ENCODE peak calls at places on chromosomes 5 and 9, in nine cellular contexts. F, D, U, B, S, G, E, Y and C are unnamed samples.

GRCh38 chr9:81759680-81760215 is 70.4 kb upstream of the TLE1 start:
- DNase-seq in F (peak), E (no peak), Y (peak), U (no peak), D (peak), B (peak), G (no peak), S (no peak), C (no peak)

GRCh38 chr9:127574089-127574921 is 37.8 kb upstream of the STXBP1 start:
- DNase-seq in D (peak), S (no peak), E (no peak), U (no peak), Y (no peak), B (no peak), G (no peak), F (no peak), C (no peak)

GRCh38 chr9:73810585-73811215 is 659.0 kb downstream of the ANXA1 start:
- DNase-seq in Y (no peak), U (no peak), E (no peak), F (no peak), B (no peak), S (no peak), D (no peak), G (no peak), C (no peak)

GRCh38 chr9:113581865-113582697 is 118.6 kb downstream of the RGS3 start:
- DNase-seq in F (no peak), G (peak), S (peak), B (peak), E (peak), D (no peak), Y (no peak), U (no peak), C (peak)

GRCh38 chr9:698276-698675 is 143.2 kb upstream of the DMRT1 start:
- DNase-seq in G (no peak), F (no peak), D (no peak), E (no peak), U (no peak), S (no peak), Y (no peak), B (peak), C (no peak)

GRCh38 chr5:106086352-106086751 is 1584.4 kb downstream of the EFNA5 start:
- DNase-seq in D (no peak), Y (no peak), E (no peak), F (no peak), S (no peak), G (no peak), B (no peak), U (no peak), C (no peak)

GRCh38 chr5:174733836-174734235 is 9.5 kb downstream of the MSX2 start:
- DNase-seq in B (no peak), D (no peak), E (no peak), F (no peak), U (no peak), S (no peak), G (no peak), Y (no peak), C (no peak)

GRCh38 chr5:131792900-131793299 is 3.9 kb downstream of the FNIP1 start:
- DNase-seq in G (no peak), E (no peak), S (no peak), F (no peak), U (no peak), D (no peak), B (no peak), Y (no peak), C (no peak)

GRCh38 chr5:94793113-94793815 is 174.8 kb downstream of the SLF1 start:
- DNase-seq in B (peak), S (no peak), E (no peak), U (no peak), F (no peak), D (no peak), Y (no peak), G (no peak), C (no peak)

GRCh38 chr5:7805379-7805778 is 45.6 kb downstream of the CFAP90 start:
- DNase-seq in U (no peak), E (no peak), D (no peak), S (no peak), G (no peak), F (no peak), Y (peak), B (no peak), C (no peak)

GRCh38 chr9:37036237-37037136 is 2.4 kb upstream of the PAX5 start:
- DNase-seq in S (peak), U (peak), B (no peak), D (peak), F (no peak), Y (no peak), G (peak), E (peak), C (no peak)

GRCh38 chr5:151155149-151155776 is 2.3 kb downstream of the ANXA6 start:
- DNase-seq in G (no peak), F (no peak), E (peak), U (no peak), D (no peak), B (no peak), S (no peak), Y (no peak), C (no peak)

GRCh38 chr5:151155777-151156731 is 1.5 kb downstream of the ANXA6 start:
- DNase-seq in Y (no peak), D (peak), E (peak), S (no peak), B (peak), G (peak), F (no peak), U (no peak), C (no peak)

GRCh38 chr5:151151793-151152192 is 5.8 kb downstream of the ANXA6 start:
- DNase-seq in F (no peak), B (no peak), D (no peak), S (no peak), U (no peak), E (no peak), G (no peak), Y (no peak), C (no peak)

GRCh38 chr5:151153300-151153699 is 4.3 kb downstream of the ANXA6 start:
- DNase-seq in G (no peak), Y (no peak), S (no peak), U (no peak), D (no peak), F (no peak), B (no peak), E (no peak), C (no peak)

GRCh38 chr5:151153766-151154272 is 3.8 kb downstream of the ANXA6 start:
- DNase-seq in Y (no peak), G (no peak), S (no peak), D (no peak), U (no peak), B (no peak), E (no peak), F (no peak), C (no peak)
- H3K27ac ChIP-seq in Y (no peak), G (no peak), S (no peak), D (peak), U (no peak), B (no peak), E (no peak), F (no peak), C (no peak)

GRCh38 chr9:133604214-133604613 is 5.0 kb downstream of the FAM163B start:
- DNase-seq in U (no peak), F (no peak), S (peak), E (no peak), D (no peak), Y (no peak), G (no peak), B (peak), C (no peak)
- H3K27ac ChIP-seq in U (no peak), F (no peak), S (no peak), E (no peak), D (no peak), Y (no peak), G (no peak), B (no peak), C (no peak)

GRCh38 chr9:124274738-124275137 is 17.0 kb downstream of the NEK6 start:
- DNase-seq in E (no peak), D (no peak), B (no peak), Y (no peak), S (no peak), F (no peak), U (no peak), G (no peak), C (no peak)

GRCh38 chr9:124272979-124273378 is 15.2 kb downstream of the NEK6 start:
- DNase-seq in Y (no peak), D (no peak), B (no peak), G (no peak), S (no peak), U (no peak), E (no peak), F (no peak), C (no peak)

GRCh38 chr9:124273428-124274153 is 15.8 kb downstream of the NEK6 start:
- DNase-seq in U (no peak), F (no peak), G (no peak), E (no peak), D (no peak), Y (no peak), S (no peak), B (no peak), C (no peak)

GRCh38 chr9:124272118-124272517 is 14.4 kb downstream of the NEK6 start:
- DNase-seq in D (no peak), E (no peak), S (no peak), U (no peak), B (no peak), F (no peak), Y (no peak), G (no peak), C (no peak)

DNA sequence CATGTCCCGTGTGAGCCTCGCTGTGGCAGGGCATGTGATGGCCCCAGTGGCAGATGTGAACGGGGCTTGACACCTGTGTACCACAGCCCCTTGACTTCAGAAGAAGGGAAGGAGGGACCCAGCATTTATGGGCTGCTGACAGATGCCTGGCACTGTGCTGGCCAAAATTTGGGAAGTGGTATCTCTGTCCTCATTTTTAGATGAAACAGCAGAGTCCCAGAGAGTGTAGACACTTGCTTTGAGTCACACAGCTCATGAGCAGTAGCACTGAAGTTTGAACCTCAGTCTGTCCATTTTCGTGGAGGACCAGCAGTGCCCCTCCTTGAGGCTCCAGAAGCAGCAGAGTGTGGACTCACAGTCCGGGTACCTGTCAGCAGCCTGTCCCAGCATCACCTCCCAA is 16.5 kb downstream of the NEK6 start:
- DNase-seq in F (no peak), S (no peak), Y (no peak), D (no peak), B (no peak), E (no peak), G (no peak), U (no peak), C (no peak)
- H3K27ac ChIP-seq in F (peak), S (peak), Y (no peak), D (no peak), B (no peak), E (no peak), G (no peak), U (no peak), C (no peak)

GRCh38 chr5:137695651-137696428 is 40.0 kb downstream of the KLHL3 start:
- DNase-seq in B (no peak), S (no peak), G (peak), F (no peak), D (no peak), Y (no peak), U (peak), E (no peak), C (no peak)
- H3K27ac ChIP-seq in B (peak), S (no peak), G (peak), F (no peak), D (no peak), Y (no peak), U (no peak), E (peak), C (no peak)

GRCh38 chr9:99287641-99288040 is 65.6 kb downstream of the SEC61B start:
- DNase-seq in D (no peak), F (no peak), E (no peak), U (no peak), Y (no peak), B (no peak), G (no peak), S (no peak), C (no peak)

GRCh38 chr9:99285965-99286364 is 63.9 kb downstream of the SEC61B start:
- DNase-seq in D (no peak), B (no peak), E (no peak), U (no peak), F (no peak), S (no peak), Y (no peak), G (no peak), C (no peak)

DNA sequence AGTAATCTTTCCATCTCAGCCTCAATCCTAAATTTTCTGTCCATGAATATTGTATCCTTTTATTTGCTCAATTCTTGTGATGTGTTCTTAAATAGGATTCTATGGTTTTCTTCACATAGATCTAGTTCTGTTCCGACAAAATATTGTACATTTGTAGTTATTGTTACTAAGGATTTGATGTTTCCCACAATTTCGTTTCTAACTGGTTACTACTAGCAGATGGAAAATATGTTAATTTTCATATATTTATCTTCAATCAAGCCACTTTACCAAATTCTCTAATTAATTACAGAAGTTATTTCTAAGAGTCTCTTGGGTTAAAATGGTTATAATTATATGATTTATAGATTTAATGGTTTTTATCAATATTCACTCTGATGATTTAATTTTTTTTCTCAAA is 60.3 kb downstream of the SEC61B start:
- DNase-seq in S (no peak), D (no peak), U (no peak), B (no peak), F (no peak), E (no peak), G (no peak), Y (no peak), C (no peak)
- H3K27ac ChIP-seq in S (no peak), D (no peak), U (no peak), B (no peak), F (no peak), E (no peak), G (no peak), Y (no peak), C (no peak)

GRCh38 chr9:105443121-105443520 is 4.7 kb upstream of the FSD1L start:
- DNase-seq in B (no peak), E (no peak), F (no peak), Y (no peak), S (no peak), G (no peak), D (no peak), U (no peak), C (no peak)

GRCh38 chr9:105447386-105447813 is 434 bp upstream of the FSD1L start:
- DNase-seq in E (no peak), S (no peak), F (no peak), G (no peak), D (no peak), Y (no peak), U (no peak), B (no peak), C (no peak)

GRCh38 chr9:105447814-105448812 is at the start of gene FSD1L:
- DNase-seq in Y (peak), S (peak), D (peak), U (peak), G (peak), B (peak), E (peak), F (peak), C (peak)

GRCh38 chr9:105444130-105444529 is 3.7 kb upstream of the FSD1L start:
- DNase-seq in U (no peak), E (no peak), F (no peak), B (peak), Y (no peak), G (no peak), S (no peak), D (no peak), C (no peak)

GRCh38 chr9:105445203-105445881 is 2.5 kb upstream of the FSD1L start:
- DNase-seq in D (no peak), Y (no peak), E (no peak), U (no peak), G (peak), S (no peak), F (no peak), B (no peak), C (no peak)
- H3K27ac ChIP-seq in D (no peak), Y (no peak), E (no peak), U (no peak), G (peak), S (no peak), F (no peak), B (no peak), C (peak)